ENCODE peak calls at places on chromosome 1, in four cellular contexts. K, I, E and M are unnamed samples.

GRCh38 chr1:229298420-229298819 is 27.5 kb downstream of the RAB4A start:
- DNase-seq in K (no peak), I (no peak), E (no peak), M (no peak)

GRCh38 chr1:32798191-32798590 is 19.0 kb downstream of the YARS1 start:
- DNase-seq in K (no peak), I (no peak), E (no peak), M (peak; percentile 70)

GRCh38 chr1:9850442-9851162 is 26.8 kb upstream of the CLSTN1 start:
- DNase-seq in K (no peak), I (no peak), E (no peak), M (no peak)

GRCh38 chr1:211613108-211613947 is 34.4 kb upstream of the SLC30A1 start:
- DNase-seq in K (no peak), I (no peak), E (no peak), M (peak; percentile 57)

GRCh38 chr1:10900691-10901090 is 104.2 kb upstream of the CASZ1 start:
- DNase-seq in K (no peak), I (no peak), E (no peak), M (no peak)

GRCh38 chr1:204991342-204991844 is 51.6 kb upstream of the CNTN2 start:
- DNase-seq in K (no peak), I (peak; percentile 66), E (no peak), M (no peak)

GRCh38 chr1:22780696-22781095 is 70.1 kb downstream of the EPHB2 start:
- DNase-seq in K (no peak), I (no peak), E (peak; percentile 20), M (no peak)

GRCh38 chr1:31346882-31347281 is 26.0 kb downstream of the FABP3 start:
- DNase-seq in K (no peak), I (no peak), E (no peak), M (no peak)

GRCh38 chr1:204417231-204417997 is 5.8 kb upstream of the PPP1R15B start:
- DNase-seq in K (no peak), I (no peak), E (peak; percentile 60), M (peak; percentile 68)

GRCh38 chr1:52053862-52054261 is 1.1 kb downstream of the TXNDC12 start:
- DNase-seq in K (no peak), I (no peak), E (no peak), M (no peak)

GRCh38 chr1:197902131-197902453 is 338 bp upstream of the C1orf53 start:
- DNase-seq in K (no peak), I (no peak), E (no peak), M (no peak)

GRCh38 chr1:105483436-105483835 is 1573.0 kb upstream of the PRMT6 start:
- DNase-seq in K (no peak), I (no peak), E (no peak), M (no peak)

GRCh38 chr1:151047925-151048644 is 534 bp downstream of the C1orf56 start:
- DNase-seq in K (peak; percentile 79), I (peak; percentile 84), E (peak; percentile 71), M (no peak)

GRCh38 chr1:210129759-210130158 is 102.8 kb upstream of the SERTAD4 start:
- DNase-seq in K (no peak), I (no peak), E (no peak), M (no peak)

GRCh38 chr1:232575524-232576040 is 54.4 kb downstream of the SIPA1L2 start:
- DNase-seq in K (no peak), I (peak; percentile 38), E (no peak), M (no peak)